ENCODE peak calls at places on chromosomes 3 and 15, in seven cellular contexts. L, X, O, Z, I, S and H are unnamed samples.

GRCh38 chr15:70921297-70921696 is 28.7 kb downstream of the LRRC49 start:
- DNase-seq in L (peak), X (no peak), O (no peak), Z (no peak), I (no peak), S (no peak), H (no peak)

GRCh38 chr3:131038326-131038725 is 11.6 kb downstream of the NEK11 start:
- DNase-seq in L (peak), X (no peak), O (no peak), Z (no peak), I (no peak), S (no peak), H (no peak)

GRCh38 chr15:61049003-61049402 is 180.1 kb downstream of the RORA start:
- DNase-seq in L (no peak), X (no peak), O (no peak), Z (no peak), I (no peak), S (no peak), H (no peak)

GRCh38 chr3:123586131-123586530 is 1.3 kb upstream of the HACD2 start:
- DNase-seq in L (peak), X (peak), O (peak), Z (peak), I (no peak), S (no peak), H (peak)

GRCh38 chr15:35559683-35560082 is 13.7 kb upstream of the DPH6 start:
- DNase-seq in L (no peak), X (no peak), O (no peak), Z (no peak), I (no peak), S (no peak), H (no peak)

GRCh38 chr3:97613139-97613538 is 151.4 kb upstream of the ARL6 start:
- DNase-seq in L (no peak), X (no peak), O (no peak), Z (no peak), I (no peak), S (no peak), H (no peak)

GRCh38 chr15:68223171-68223570 is 6.4 kb downstream of the CLN6 start:
- DNase-seq in L (no peak), X (no peak), O (no peak), Z (no peak), I (no peak), S (no peak), H (no peak)

GRCh38 chr3:61974662-61975061 is 398.7 kb downstream of the FEZF2 start:
- DNase-seq in L (no peak), X (no peak), O (no peak), Z (no peak), I (no peak), S (no peak), H (no peak)

GRCh38 chr3:87873136-87873535 is 185.7 kb downstream of the CGGBP1 start:
- DNase-seq in L (peak), X (no peak), O (no peak), Z (no peak), I (no peak), S (no peak), H (no peak)

GRCh38 chr3:174002543-174002942 is 605.0 kb downstream of the NLGN1 start:
- DNase-seq in L (no peak), X (no peak), O (no peak), Z (no peak), I (no peak), S (no peak), H (no peak)

GRCh38 chr15:60397772-60398445 is at the start of gene ANXA2:
- DNase-seq in L (peak), X (peak), O (peak), Z (peak), I (peak), S (peak), H (peak)

GRCh38 chr3:184523825-184524615 is 37.6 kb upstream of the EPHB3 start:
- DNase-seq in L (peak), X (peak), O (peak), Z (no peak), I (no peak), S (no peak), H (no peak)

DNA sequence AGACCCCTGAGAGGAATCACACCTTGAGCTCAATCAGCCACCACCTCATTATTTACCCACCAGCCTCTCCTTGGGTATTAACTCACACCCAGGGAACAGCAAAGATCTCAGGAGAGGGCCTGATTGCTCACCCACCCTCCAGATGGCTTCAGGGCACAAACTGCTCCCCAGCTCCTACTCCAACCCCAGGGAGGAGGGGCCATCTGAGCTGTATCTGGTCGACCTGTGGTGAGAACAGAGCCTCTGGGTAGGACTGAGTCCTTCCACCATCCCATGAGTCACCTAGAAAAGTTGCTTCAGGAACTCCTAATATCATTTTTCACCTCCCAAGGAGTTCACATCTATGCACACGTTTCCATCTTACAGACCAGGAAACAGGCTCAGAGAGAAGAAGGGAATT is 44.8 kb upstream of the HES1 start:
- DNase-seq in L (peak), X (peak), O (no peak), Z (no peak), I (no peak), S (no peak), H (no peak)
- H3K27ac ChIP-seq in L (no peak), X (peak), O (no peak), Z (no peak), I (no peak), S (no peak), H (no peak)

DNA sequence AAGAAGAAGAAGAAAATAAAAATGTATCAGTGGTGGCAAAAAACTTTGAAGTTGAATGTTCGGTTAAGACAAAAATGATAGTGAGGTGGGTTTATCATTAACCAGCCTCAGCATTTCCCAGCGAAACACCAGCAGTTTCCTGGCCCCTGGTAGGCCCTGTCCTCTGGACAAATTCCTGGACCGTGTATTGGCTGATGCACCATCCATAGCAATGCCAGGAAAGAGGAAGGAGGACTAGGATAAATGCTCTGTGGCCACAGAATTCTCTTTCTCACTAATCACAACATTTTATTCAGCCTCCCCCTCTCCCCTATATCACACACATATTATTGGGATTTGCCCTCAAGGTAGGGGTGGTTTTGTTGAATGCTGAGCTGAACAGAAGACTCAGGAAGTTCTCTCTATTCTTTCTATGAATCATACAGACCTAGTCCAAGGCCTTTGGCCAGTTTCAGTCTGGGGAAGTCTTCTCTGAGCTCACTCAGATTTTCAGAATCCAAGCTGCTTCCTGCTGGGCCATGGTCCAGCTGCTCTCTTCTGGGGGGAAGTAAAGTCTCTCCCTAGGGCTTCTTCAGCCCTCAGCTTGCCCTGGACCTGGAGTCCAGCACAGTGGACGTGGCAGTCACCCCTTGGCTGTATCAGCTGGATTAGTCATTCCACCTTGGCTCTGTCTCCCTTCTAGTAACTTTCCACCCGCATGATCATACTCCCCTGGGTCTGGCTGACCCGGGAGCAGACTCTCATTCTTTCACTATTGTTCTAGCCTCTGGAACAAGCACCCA is 27.6 kb downstream of the SLC28A1 start:
- DNase-seq in L (peak), X (peak), O (no peak), Z (peak), I (no peak), S (peak), H (peak)
- H3K27ac ChIP-seq in L (peak), X (peak), O (no peak), Z (peak), I (peak), S (peak), H (peak)

GRCh38 chr3:55547086-55547666 is 60.1 kb upstream of the WNT5A start:
- DNase-seq in L (no peak), X (no peak), O (no peak), Z (no peak), I (no peak), S (no peak), H (no peak)
- H3K27ac ChIP-seq in L (no peak), X (no peak), O (no peak), Z (no peak), I (no peak), S (no peak), H (no peak)

DNA sequence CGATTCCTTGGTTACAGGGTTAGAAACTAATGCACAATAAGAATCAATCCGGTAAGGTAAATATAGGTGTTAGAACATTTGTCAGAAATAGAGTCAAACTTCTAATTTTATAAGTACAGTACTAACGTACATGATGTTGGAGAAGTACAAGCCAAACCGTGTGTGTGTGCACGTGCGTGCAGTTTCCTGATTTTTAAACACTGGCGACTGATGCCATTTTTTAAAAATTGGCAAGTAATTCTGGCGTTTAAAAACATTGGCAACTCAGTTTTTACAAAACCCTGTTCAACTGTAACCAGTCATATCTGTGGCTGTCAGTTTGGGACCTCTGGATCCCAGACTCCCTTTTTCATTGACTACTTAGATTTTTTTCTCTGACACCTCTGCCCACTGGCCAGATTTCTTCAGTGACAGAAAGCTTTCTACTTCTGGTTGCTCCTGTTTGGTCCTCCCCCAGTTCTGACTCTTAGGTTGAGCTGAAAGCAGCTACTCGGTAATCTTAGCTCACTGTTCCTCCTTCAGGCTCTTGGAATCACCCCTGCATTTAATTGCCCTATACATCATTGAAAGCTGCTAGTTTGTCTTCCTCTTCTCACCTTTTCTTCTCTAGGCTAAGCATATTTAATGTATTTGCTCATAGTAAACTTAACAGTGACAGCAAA is 847 bp downstream of the ATG7 start:
- DNase-seq in L (no peak), X (no peak), O (peak), Z (no peak), I (no peak), S (no peak), H (no peak)
- H3K27ac ChIP-seq in L (peak), X (peak), O (peak), Z (peak), I (peak), S (no peak), H (no peak)

DNA sequence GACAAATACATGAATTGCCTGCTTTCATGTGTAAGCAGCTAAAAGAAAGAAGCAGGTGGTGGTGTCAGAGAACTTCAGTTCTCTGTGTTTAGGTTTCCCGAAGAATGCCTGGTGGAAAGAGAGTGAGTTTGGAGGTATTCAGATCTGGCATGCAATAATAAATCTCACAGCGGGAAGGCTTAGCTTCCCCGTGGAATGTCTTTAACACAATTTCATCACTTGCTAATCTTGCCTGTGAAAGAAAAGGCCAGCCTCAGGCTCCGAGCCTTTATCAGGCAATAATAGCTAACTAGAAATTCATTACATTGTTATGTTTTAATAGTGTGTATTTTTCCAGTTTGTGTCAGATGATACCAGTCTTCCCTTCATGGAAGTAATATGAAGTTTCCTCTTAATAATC is 220.3 kb downstream of the PDZRN3 start:
- DNase-seq in L (peak), X (no peak), O (no peak), Z (no peak), I (no peak), S (no peak), H (no peak)
- H3K27ac ChIP-seq in L (no peak), X (no peak), O (no peak), Z (no peak), I (no peak), S (no peak), H (no peak)

GRCh38 chr3:104832530-104832929 is 534.2 kb upstream of the ALCAM start:
- DNase-seq in L (no peak), X (no peak), O (no peak), Z (no peak), I (no peak), S (no peak), H (no peak)

GRCh38 chr3:104831076-104831475 is 535.6 kb upstream of the ALCAM start:
- DNase-seq in L (peak), X (no peak), O (no peak), Z (no peak), I (no peak), S (no peak), H (no peak)

GRCh38 chr3:104835376-104835775 is 531.3 kb upstream of the ALCAM start:
- DNase-seq in L (no peak), X (no peak), O (no peak), Z (no peak), I (no peak), S (no peak), H (no peak)
- H3K27ac ChIP-seq in L (no peak), X (no peak), O (no peak), Z (no peak), I (no peak), S (no peak), H (no peak)

DNA sequence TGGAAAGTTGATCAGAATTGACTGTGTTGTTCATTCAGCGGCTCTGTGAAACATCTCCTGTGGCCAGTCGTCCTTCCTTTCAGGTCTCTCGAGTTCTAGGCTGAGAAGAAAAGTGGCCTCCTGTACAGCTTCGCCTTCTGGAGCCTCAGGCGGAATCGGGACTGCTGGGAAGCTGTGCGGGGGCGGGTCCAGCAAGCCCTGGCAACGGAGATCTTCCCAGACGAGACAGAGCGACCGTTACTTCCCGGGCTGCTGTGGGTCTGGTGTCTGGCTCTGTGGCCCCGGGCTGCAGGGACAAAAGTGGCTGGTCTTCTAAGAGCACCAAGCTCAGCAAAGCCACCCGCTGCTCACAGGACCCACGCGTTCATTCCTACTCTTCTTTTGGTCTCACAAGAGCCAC is 88.6 kb upstream of the CACNA2D3 start:
- DNase-seq in L (no peak), X (no peak), O (no peak), Z (no peak), I (no peak), S (no peak), H (no peak)
- H3K27ac ChIP-seq in L (no peak), X (no peak), O (no peak), Z (no peak), I (no peak), S (no peak), H (no peak)

GRCh38 chr3:150397220-150397619 is 10.9 kb upstream of the TSC22D2 start:
- DNase-seq in L (no peak), X (no peak), O (no peak), Z (no peak), I (no peak), S (no peak), H (no peak)
- H3K27ac ChIP-seq in L (no peak), X (no peak), O (no peak), Z (no peak), I (no peak), S (no peak), H (no peak)